ENCODE peak calls at places on chromosomes 6 and 20, in five cellular contexts. Y is lung, K is heart left ventricle, E is tibial nerve, F is body of pancreas. L is an unnamed sample. For H3K4me1 and H3K36me3, the result is how much of the 10 kb centered on the place peaks cover.

GRCh38 chr6:167493961-167494697 is 169.2 kb downstream of the TTLL2 start:
- DNase-seq in Y (no peak), K (peak), E (peak), F (no peak), L (no peak)

GRCh38 chr6:14079433-14079832 is 38.1 kb upstream of the CD83 start:
- DNase-seq in Y (no peak), K (peak), E (no peak), F (no peak), L (no peak)

GRCh38 chr6:43724914-43725642 is 37.5 kb upstream of the MRPS18A start:
- DNase-seq in Y (peak), K (peak), E (peak), F (peak), L (peak)

GRCh38 chr6:70277480-70277879 is 25.4 kb downstream of the COL9A1 start:
- DNase-seq in Y (no peak), K (no peak), E (no peak), F (no peak), L (no peak)

GRCh38 chr6:137739544-137739943 is 127.5 kb upstream of the TNFAIP3 start:
- DNase-seq in Y (no peak), K (no peak), E (no peak), F (no peak), L (no peak)

GRCh38 chr6:116370717-116371383 is at the start of gene DSE:
- DNase-seq in Y (peak), K (peak), E (peak), F (peak), L (peak)

GRCh38 chr20:7571521-7572065 is 368.7 kb downstream of the HAO1 start:
- DNase-seq in Y (no peak), K (no peak), E (no peak), F (no peak), L (no peak)

GRCh38 chr6:116971959-116972358 is 94.9 kb downstream of the RFX6 start:
- DNase-seq in Y (no peak), K (no peak), E (no peak), F (peak), L (no peak)

GRCh38 chr20:48613926-48614325 is 213.9 kb downstream of the PREX1 start:
- DNase-seq in Y (no peak), K (no peak), E (no peak), F (no peak), L (no peak)

GRCh38 chr6:109360281-109360680 is 22.0 kb downstream of the CD164 start:
- DNase-seq in Y (no peak), K (no peak), E (no peak), F (no peak), L (no peak)

GRCh38 chr6:125138083-125138482 is 15.5 kb upstream of the TPD52L1 start:
- DNase-seq in Y (no peak), K (no peak), E (no peak), F (no peak), L (no peak)

GRCh38 chr6:71248306-71248705 is 40.3 kb upstream of the OGFRL1 start:
- DNase-seq in Y (no peak), K (no peak), E (no peak), F (no peak), L (no peak)

GRCh38 chr6:109738667-109739066 is 47.6 kb downstream of the FIG4 start:
- DNase-seq in Y (no peak), K (no peak), E (no peak), F (no peak), L (no peak)

GRCh38 chr6:33144373-33144772 is 47.9 kb downstream of the COL11A2 start:
- DNase-seq in Y (no peak), K (no peak), E (no peak), F (no peak), L (no peak)

GRCh38 chr20:62357681-62358080 is 9.4 kb downstream of the LAMA5 start:
- DNase-seq in Y (no peak), K (peak), E (no peak), F (no peak), L (no peak)

GRCh38 chr20:20406306-20406705 is 38.4 kb downstream of the INSM1 start:
- DNase-seq in Y (no peak), K (no peak), E (no peak), F (no peak), L (no peak)

GRCh38 chr6:110622912-110623578 is 146.6 kb upstream of the SLC22A16 start:
- DNase-seq in Y (no peak), K (no peak), E (no peak), F (no peak), L (no peak)

GRCh38 chr6:73145690-73146089 is 79.6 kb downstream of the KHDC1L start:
- DNase-seq in Y (no peak), K (no peak), E (no peak), F (no peak), L (no peak)

GRCh38 chr6:138026342-138026741 is 80.9 kb downstream of the PERP start:
- DNase-seq in Y (no peak), K (no peak), E (no peak), F (no peak), L (no peak)

GRCh38 chr6:2378891-2379652 is 133.7 kb upstream of the GMDS start:
- DNase-seq in Y (no peak), K (no peak), E (no peak), F (no peak), L (no peak)

GRCh38 chr6:153231048-153231635 is 100.1 kb upstream of the RGS17 start:
- DNase-seq in Y (peak), K (peak), E (peak), F (peak), L (no peak)

GRCh38 chr20:17622086-17622850 is 52.4 kb downstream of the DSTN start:
- DNase-seq in Y (no peak), K (no peak), E (peak), F (peak), L (no peak)

GRCh38 chr6:786946-787763 is 94.2 kb upstream of the EXOC2 start:
- DNase-seq in Y (no peak), K (no peak), E (no peak), F (no peak), L (no peak)

GRCh38 chr6:39806277-39806676 is 14.1 kb downstream of the DAAM2 start:
- DNase-seq in Y (no peak), K (no peak), E (no peak), F (no peak), L (no peak)

GRCh38 chr6:125203395-125203794 is 49.8 kb downstream of the TPD52L1 start:
- DNase-seq in Y (no peak), K (no peak), E (no peak), F (no peak), L (no peak)

DNA sequence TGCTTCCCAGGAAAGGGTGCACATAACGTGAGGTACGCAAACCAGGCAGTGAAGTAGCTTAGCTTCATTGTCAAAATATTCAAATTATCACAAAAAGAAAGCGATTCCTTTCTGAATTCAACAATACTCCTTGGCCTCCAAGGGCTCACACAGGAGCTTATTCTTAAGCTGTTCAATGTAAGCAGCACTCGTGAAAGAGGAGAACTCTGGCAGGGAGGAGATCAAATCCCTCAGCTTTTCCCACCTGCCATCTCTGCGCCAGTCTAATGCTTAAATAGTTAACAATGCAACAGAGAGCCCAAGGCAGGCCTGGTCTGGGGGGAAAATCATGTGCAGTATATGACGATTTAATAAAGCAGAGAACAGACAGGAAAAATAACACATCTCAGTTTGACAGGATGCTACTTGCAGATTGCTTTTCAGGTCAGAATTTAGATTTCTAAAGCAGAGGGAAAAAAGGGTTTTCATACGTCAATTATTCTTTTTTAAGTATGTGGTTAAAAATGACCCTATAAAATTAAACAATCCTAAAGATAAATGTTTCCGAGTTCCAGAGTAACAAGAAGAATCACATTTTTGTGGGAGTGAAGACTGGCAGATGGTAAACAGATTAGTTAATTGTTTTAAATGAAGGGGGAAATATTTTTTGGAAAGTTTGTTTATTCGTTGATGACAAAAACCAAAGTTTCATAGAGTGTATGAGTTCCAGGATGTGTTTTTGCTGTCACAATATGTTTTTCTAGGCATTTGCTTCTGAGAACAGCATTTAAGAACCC is 46.0 kb downstream of the PLAGL1 start:
- DNase-seq in Y (no peak), K (no peak), E (no peak), F (no peak), L (no peak)
- H3K4me1 ChIP-seq in Y (under half), K (under half), E (under half), F (under half), L (under half)

GRCh38 chr20:32141465-32141980 is 32.0 kb downstream of the TM9SF4 start:
- DNase-seq in Y (no peak), K (no peak), E (no peak), F (no peak), L (no peak)
- H3K36me3 ChIP-seq in Y (half or more), K (half or more), E (under half), F (under half), L (half or more)

DNA sequence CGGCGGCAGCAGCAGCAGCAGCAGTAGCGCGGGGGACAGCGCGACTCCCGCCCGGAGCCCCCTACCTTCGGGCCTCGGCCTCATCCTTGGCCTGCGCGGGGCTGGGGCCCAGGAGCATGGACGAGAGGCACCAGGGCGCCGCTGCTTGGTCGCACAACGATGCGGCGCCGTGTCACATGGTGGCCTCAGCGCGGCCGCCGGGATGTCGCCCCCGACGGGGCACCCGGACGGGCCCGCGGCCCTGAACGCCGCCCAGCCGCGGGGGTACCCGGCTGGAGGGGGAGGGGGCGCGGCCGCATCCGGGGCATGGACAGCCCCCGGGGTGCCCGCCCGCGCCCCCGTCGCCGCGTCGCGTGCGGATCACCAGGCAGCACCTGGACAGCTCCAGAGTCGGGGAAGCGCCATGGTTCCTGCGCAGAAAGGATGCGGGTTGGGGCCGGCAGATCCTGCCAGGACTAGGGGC is 57.1 kb downstream of the CDH22 start:
- DNase-seq in Y (no peak), K (no peak), E (no peak), F (no peak), L (no peak)
- TF ChIP-seq CTCF in Y (no peak), K (no peak), E (no peak), F (no peak), L (no peak)

DNA sequence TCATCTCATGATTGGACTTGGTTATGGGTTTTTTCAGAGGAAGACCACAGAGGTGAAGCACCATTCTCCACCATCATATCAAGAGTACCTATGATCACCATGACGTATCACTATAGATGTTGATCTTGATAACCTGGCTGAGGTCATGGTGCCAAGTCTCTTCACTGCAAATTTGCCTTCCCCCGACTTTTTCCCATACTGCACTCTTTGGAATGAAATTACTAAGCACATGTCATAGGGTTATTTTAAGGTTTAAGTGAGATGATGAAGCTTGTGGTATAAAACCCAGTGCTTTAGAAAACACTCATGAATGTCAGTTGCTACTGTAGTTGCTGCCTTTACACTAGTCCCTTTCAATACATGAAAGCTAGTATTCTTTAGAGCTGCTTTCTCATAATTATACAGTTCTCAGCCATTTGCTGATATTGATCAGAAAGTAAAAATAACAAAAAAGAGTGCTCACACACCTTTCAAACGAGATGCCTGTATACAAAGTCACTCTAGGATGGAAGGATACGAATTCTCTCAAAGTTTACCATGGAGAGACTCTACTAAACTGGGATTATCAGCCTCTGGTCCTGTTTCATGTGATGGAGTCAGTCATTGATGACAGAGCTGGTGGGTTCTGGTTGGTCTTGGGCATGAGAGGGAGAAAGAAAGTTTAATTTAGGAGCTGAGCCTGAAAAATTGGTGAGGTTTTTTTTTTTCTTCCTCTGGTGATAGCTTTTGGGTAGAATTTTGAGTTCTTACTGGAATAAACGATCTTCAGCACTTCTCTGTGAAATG is 228.1 kb downstream of the PRL start:
- DNase-seq in Y (no peak), K (no peak), E (no peak), F (no peak), L (no peak)
- H3K4me1 ChIP-seq in Y (under half), K (under half), E (under half), F (under half), L (under half)

DNA sequence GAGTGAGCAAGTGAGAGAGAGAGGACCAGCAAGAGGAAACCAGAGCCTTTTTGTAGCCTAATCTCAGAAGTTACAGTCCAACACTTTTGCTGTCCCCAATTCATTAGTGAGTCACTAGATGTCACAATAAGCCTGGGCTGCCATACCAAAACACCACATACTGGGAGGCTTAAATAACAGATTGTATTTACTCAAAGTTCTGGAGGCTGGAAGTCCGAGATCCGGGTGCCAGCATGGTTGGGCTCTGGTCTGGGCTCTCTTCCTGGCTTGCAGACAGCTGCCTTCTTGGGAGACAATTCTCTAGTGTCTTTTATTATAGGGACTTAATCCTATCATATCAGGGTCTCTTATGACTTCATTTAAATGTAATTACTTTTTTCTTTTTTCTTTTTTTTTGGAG is 50.7 kb upstream of the FERMT1 start:
- DNase-seq in Y (no peak), K (no peak), E (no peak), F (no peak), L (no peak)
- H3K36me3 ChIP-seq in Y (under half), K (under half), E (under half), F (under half), L (under half)

GRCh38 chr6:152099816-152100618 is 292.5 kb downstream of the ESR1 start:
- DNase-seq in Y (peak), K (peak), E (no peak), F (no peak), L (no peak)

GRCh38 chr6:152098683-152099082 is 291.2 kb downstream of the ESR1 start:
- DNase-seq in Y (no peak), K (no peak), E (no peak), F (no peak), L (no peak)

GRCh38 chr6:152094992-152095592 is 287.6 kb downstream of the ESR1 start:
- DNase-seq in Y (peak), K (peak), E (peak), F (peak), L (no peak)

GRCh38 chr6:152094276-152094675 is 286.8 kb downstream of the ESR1 start:
- DNase-seq in Y (no peak), K (no peak), E (no peak), F (no peak), L (no peak)

DNA sequence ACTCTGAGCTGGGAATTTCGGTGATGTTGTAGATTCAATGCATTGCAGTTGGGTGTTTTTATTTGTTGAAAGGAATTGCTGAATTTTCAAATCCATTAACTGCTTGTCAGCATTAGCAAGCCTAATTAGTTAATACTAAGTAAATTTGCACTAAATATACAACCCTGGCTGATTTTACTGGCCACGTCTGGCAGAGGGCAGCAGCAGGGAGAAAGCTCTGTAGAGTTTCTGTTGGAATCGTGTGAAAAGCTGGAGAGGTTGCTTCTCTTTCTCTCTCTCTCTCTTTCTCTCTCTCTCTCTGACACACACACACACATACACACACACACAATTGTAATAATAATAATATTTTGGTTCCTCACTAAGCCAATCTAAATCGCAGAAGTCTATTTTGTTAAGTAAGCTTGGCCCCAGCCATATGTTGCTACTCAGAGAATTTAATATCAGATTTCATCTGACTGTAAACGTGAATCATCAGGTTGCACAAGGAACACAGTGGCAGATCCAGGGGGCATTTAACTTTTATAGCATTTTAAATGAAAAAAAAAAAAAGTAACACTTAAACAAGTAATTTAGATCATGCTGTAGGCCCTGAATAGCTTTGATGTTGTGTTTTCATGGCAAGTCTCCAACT is 289.5 kb downstream of the ESR1 start:
- DNase-seq in Y (no peak), K (no peak), E (no peak), F (no peak), L (no peak)
- TF ChIP-seq CTCF in Y (no peak), K (no peak), E (no peak), F (no peak), L (no peak)

GRCh38 chr20:57465943-57466342 is 59.0 kb downstream of the CTCFL start:
- DNase-seq in Y (no peak), K (no peak), E (no peak), F (no peak), L (no peak)

GRCh38 chr20:57467742-57468141 is 57.2 kb downstream of the CTCFL start:
- DNase-seq in Y (no peak), K (no peak), E (no peak), F (no peak), L (no peak)

GRCh38 chr20:57462781-57463180 is 62.2 kb downstream of the CTCFL start:
- DNase-seq in Y (no peak), K (no peak), E (no peak), F (no peak), L (no peak)

GRCh38 chr20:57464642-57465211 is 60.2 kb downstream of the CTCFL start:
- DNase-seq in Y (no peak), K (peak), E (no peak), F (no peak), L (no peak)

DNA sequence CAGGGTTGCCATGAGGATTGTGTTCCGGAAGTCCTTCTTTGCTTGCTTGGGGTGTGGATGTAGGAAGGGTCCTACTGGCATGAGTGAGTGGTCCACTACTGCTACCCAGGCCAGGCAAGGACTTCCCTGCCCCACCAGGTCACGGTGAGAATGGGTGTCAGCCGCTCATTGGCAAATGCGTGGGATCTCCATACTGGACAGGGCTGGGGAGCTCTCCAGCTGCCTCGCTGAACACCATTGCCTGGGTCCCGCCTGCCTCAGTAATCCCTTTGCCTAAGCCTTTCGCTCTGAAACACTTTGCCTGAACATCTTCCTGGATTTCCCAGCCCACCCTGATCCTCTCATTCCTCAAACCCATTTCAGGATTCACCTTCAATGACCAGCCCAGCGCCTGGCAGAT is 59.5 kb downstream of the CTCFL start:
- DNase-seq in Y (no peak), K (no peak), E (no peak), F (no peak), L (no peak)
- H3K4me1 ChIP-seq in Y (under half), K (under half), E (under half), F (under half), L (under half)

L was measured in CD8-positive, alpha-beta T cell.